ENCODE peak calls at places on chromosomes 1 and 21, in seven cellular contexts. One of them, this sample, is unnamed. For H3K4me1, the result is how much of the 10 kb centered on the place peaks cover.

GRCh38 chr1:33943978-33944377 is 80.1 kb downstream of the HMGB4 start:
- DNase-seq in mucosa of descending colon: no peak
- DNase-seq in BE2C: no peak
- DNase-seq in tibial nerve: no peak
- DNase-seq in heart left ventricle: no peak
- DNase-seq in neuronal stem cell: no peak
- DNase-seq in suprapubic skin: no peak
- DNase-seq in this sample: no peak

GRCh38 chr1:158691907-158692306 is 5.4 kb upstream of the SPTA1 start:
- DNase-seq in suprapubic skin: no peak
- DNase-seq in tibial nerve: no peak
- DNase-seq in neuronal stem cell: no peak
- DNase-seq in BE2C: no peak
- DNase-seq in heart left ventricle: no peak
- DNase-seq in mucosa of descending colon: no peak
- DNase-seq in this sample: no peak

GRCh38 chr21:31576428-31576827 is 83.1 kb upstream of the SOD1 start:
- DNase-seq in heart left ventricle: no peak
- DNase-seq in BE2C: peak
- DNase-seq in mucosa of descending colon: no peak
- DNase-seq in tibial nerve: no peak
- DNase-seq in suprapubic skin: no peak
- DNase-seq in neuronal stem cell: no peak
- DNase-seq in this sample: peak

GRCh38 chr1:196380311-196380710 is 227.9 kb downstream of the KCNT2 start:
- DNase-seq in BE2C: no peak
- DNase-seq in mucosa of descending colon: no peak
- DNase-seq in tibial nerve: no peak
- DNase-seq in suprapubic skin: no peak
- DNase-seq in heart left ventricle: no peak
- DNase-seq in neuronal stem cell: no peak
- DNase-seq in this sample: no peak

GRCh38 chr21:33112151-33112550 is 42.2 kb downstream of the OLIG1 start:
- DNase-seq in heart left ventricle: no peak
- DNase-seq in neuronal stem cell: no peak
- DNase-seq in tibial nerve: no peak
- DNase-seq in suprapubic skin: no peak
- DNase-seq in mucosa of descending colon: no peak
- DNase-seq in BE2C: no peak
- DNase-seq in this sample: no peak

GRCh38 chr1:8873506-8874229 is 4.8 kb downstream of the ENO1 start:
- DNase-seq in BE2C: peak
- DNase-seq in mucosa of descending colon: peak
- DNase-seq in heart left ventricle: peak
- DNase-seq in tibial nerve: peak
- DNase-seq in neuronal stem cell: no peak
- DNase-seq in suprapubic skin: peak
- DNase-seq in this sample: peak

GRCh38 chr1:42146916-42147320 is 6.3 kb upstream of the GUCA2B start:
- DNase-seq in suprapubic skin: no peak
- DNase-seq in tibial nerve: peak
- DNase-seq in neuronal stem cell: peak
- DNase-seq in BE2C: peak
- DNase-seq in heart left ventricle: peak
- DNase-seq in mucosa of descending colon: peak
- DNase-seq in this sample: peak

GRCh38 chr1:228646717-228647522 is 88.4 kb upstream of the RHOU start:
- DNase-seq in BE2C: peak
- DNase-seq in tibial nerve: peak
- DNase-seq in heart left ventricle: peak
- DNase-seq in mucosa of descending colon: peak
- DNase-seq in neuronal stem cell: peak
- DNase-seq in suprapubic skin: no peak
- DNase-seq in this sample: peak

GRCh38 chr1:71088645-71089287 is 7.9 kb upstream of the ZRANB2 start:
- DNase-seq in neuronal stem cell: no peak
- DNase-seq in suprapubic skin: no peak
- DNase-seq in heart left ventricle: no peak
- DNase-seq in BE2C: no peak
- DNase-seq in mucosa of descending colon: peak
- DNase-seq in tibial nerve: no peak
- DNase-seq in this sample: no peak

GRCh38 chr1:199956005-199956404 is 71.5 kb upstream of the NR5A2 start:
- DNase-seq in BE2C: no peak
- DNase-seq in suprapubic skin: no peak
- DNase-seq in mucosa of descending colon: peak
- DNase-seq in neuronal stem cell: no peak
- DNase-seq in tibial nerve: no peak
- DNase-seq in heart left ventricle: no peak
- DNase-seq in this sample: no peak

GRCh38 chr1:233364695-233365539 is 37.4 kb downstream of the MAP3K21 start:
- DNase-seq in heart left ventricle: no peak
- DNase-seq in neuronal stem cell: peak
- DNase-seq in BE2C: no peak
- DNase-seq in mucosa of descending colon: no peak
- DNase-seq in suprapubic skin: no peak
- DNase-seq in tibial nerve: no peak
- DNase-seq in this sample: peak

GRCh38 chr1:177779325-177779965 is 190.4 kb downstream of the SEC16B start:
- DNase-seq in BE2C: no peak
- DNase-seq in suprapubic skin: no peak
- DNase-seq in heart left ventricle: no peak
- DNase-seq in mucosa of descending colon: no peak
- DNase-seq in neuronal stem cell: no peak
- DNase-seq in tibial nerve: no peak
- DNase-seq in this sample: peak

GRCh38 chr1:80047791-80048190 is 1041.3 kb upstream of the ADGRL4 start:
- DNase-seq in BE2C: no peak
- DNase-seq in heart left ventricle: no peak
- DNase-seq in neuronal stem cell: no peak
- DNase-seq in suprapubic skin: no peak
- DNase-seq in mucosa of descending colon: no peak
- DNase-seq in tibial nerve: no peak
- DNase-seq in this sample: peak

GRCh38 chr21:16076465-16076864 is 346.7 kb downstream of the USP25 start:
- DNase-seq in mucosa of descending colon: no peak
- DNase-seq in neuronal stem cell: no peak
- DNase-seq in tibial nerve: no peak
- DNase-seq in BE2C: no peak
- DNase-seq in heart left ventricle: no peak
- DNase-seq in suprapubic skin: no peak
- DNase-seq in this sample: no peak

GRCh38 chr1:119160851-119161250 is 20.4 kb upstream of the WARS2 start:
- DNase-seq in neuronal stem cell: no peak
- DNase-seq in tibial nerve: no peak
- DNase-seq in heart left ventricle: no peak
- DNase-seq in mucosa of descending colon: no peak
- DNase-seq in BE2C: no peak
- DNase-seq in suprapubic skin: no peak
- DNase-seq in this sample: no peak

GRCh38 chr1:217617120-217617519 is 13.8 kb downstream of the GPATCH2 start:
- DNase-seq in BE2C: no peak
- DNase-seq in mucosa of descending colon: no peak
- DNase-seq in tibial nerve: no peak
- DNase-seq in heart left ventricle: no peak
- DNase-seq in neuronal stem cell: no peak
- DNase-seq in suprapubic skin: no peak
- DNase-seq in this sample: no peak

GRCh38 chr1:54506594-54506993 is 41.4 kb upstream of the ACOT11 start:
- DNase-seq in BE2C: no peak
- DNase-seq in heart left ventricle: no peak
- DNase-seq in mucosa of descending colon: no peak
- DNase-seq in suprapubic skin: no peak
- DNase-seq in neuronal stem cell: no peak
- DNase-seq in tibial nerve: no peak
- DNase-seq in this sample: no peak

GRCh38 chr1:168050307-168050706 is 86.4 kb downstream of the GPR161 start:
- DNase-seq in suprapubic skin: no peak
- DNase-seq in BE2C: no peak
- DNase-seq in neuronal stem cell: no peak
- DNase-seq in tibial nerve: no peak
- DNase-seq in mucosa of descending colon: no peak
- DNase-seq in heart left ventricle: no peak
- DNase-seq in this sample: peak
- H3K4me1 ChIP-seq in suprapubic skin: under half
- H3K4me1 ChIP-seq in BE2C: under half
- H3K4me1 ChIP-seq in neuronal stem cell: under half
- H3K4me1 ChIP-seq in tibial nerve: under half
- H3K4me1 ChIP-seq in mucosa of descending colon: under half
- H3K4me1 ChIP-seq in heart left ventricle: under half
- H3K4me1 ChIP-seq in this sample: under half

GRCh38 chr1:10760566-10761502 is 35.6 kb downstream of the CASZ1 start:
- DNase-seq in BE2C: no peak
- DNase-seq in neuronal stem cell: no peak
- DNase-seq in mucosa of descending colon: no peak
- DNase-seq in heart left ventricle: no peak
- DNase-seq in suprapubic skin: no peak
- DNase-seq in tibial nerve: no peak
- DNase-seq in this sample: no peak

GRCh38 chr1:10759413-10760200 is 36.8 kb downstream of the CASZ1 start:
- DNase-seq in heart left ventricle: no peak
- DNase-seq in suprapubic skin: no peak
- DNase-seq in tibial nerve: no peak
- DNase-seq in mucosa of descending colon: peak
- DNase-seq in BE2C: no peak
- DNase-seq in neuronal stem cell: no peak
- DNase-seq in this sample: no peak

GRCh38 chr1:10762153-10762523 is 34.3 kb downstream of the CASZ1 start:
- DNase-seq in neuronal stem cell: no peak
- DNase-seq in mucosa of descending colon: no peak
- DNase-seq in tibial nerve: no peak
- DNase-seq in suprapubic skin: no peak
- DNase-seq in BE2C: no peak
- DNase-seq in heart left ventricle: no peak
- DNase-seq in this sample: no peak

GRCh38 chr1:10762875-10763274 is 33.6 kb downstream of the CASZ1 start:
- DNase-seq in tibial nerve: no peak
- DNase-seq in neuronal stem cell: no peak
- DNase-seq in BE2C: no peak
- DNase-seq in heart left ventricle: no peak
- DNase-seq in mucosa of descending colon: no peak
- DNase-seq in suprapubic skin: no peak
- DNase-seq in this sample: no peak

DNA sequence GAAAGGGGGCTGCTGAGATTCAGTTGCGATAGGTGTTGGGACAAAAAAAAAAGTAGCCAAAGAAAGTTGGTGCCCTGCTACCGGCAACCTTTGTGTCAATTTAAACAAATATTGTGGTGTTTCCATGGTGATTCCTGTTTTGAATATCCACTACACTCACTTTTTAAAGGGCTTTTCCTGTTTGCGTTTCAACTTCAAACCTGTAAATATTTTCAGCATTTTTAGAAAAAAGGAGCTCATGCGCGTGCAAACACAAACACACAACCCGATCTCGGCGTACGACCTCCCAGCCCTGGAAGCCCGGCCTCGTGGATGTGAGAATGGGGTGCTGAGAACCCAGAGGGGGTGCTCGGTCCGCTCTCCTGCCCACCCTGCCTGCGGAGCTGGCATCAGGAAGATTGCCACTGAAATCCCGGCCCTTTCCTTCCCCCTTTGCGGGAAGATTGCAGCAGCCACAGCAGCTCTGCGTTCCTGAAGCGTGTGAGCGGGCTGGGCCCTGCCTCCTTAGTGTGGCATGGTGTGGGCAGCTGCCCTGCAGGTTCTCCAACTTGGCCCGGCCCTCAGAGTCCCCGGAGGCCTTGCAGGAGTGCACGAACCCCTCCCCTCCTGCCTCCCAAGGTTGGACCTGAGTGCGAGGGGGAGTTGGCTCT is 34.8 kb downstream of the CASZ1 start:
- DNase-seq in suprapubic skin: no peak
- DNase-seq in tibial nerve: no peak
- DNase-seq in BE2C: no peak
- DNase-seq in heart left ventricle: no peak
- DNase-seq in mucosa of descending colon: peak
- DNase-seq in neuronal stem cell: no peak
- DNase-seq in this sample: no peak
- H3K4me1 ChIP-seq in suprapubic skin: half or more
- H3K4me1 ChIP-seq in tibial nerve: under half
- H3K4me1 ChIP-seq in BE2C: under half
- H3K4me1 ChIP-seq in heart left ventricle: under half
- H3K4me1 ChIP-seq in mucosa of descending colon: half or more
- H3K4me1 ChIP-seq in neuronal stem cell: under half
- H3K4me1 ChIP-seq in this sample: under half

DNA sequence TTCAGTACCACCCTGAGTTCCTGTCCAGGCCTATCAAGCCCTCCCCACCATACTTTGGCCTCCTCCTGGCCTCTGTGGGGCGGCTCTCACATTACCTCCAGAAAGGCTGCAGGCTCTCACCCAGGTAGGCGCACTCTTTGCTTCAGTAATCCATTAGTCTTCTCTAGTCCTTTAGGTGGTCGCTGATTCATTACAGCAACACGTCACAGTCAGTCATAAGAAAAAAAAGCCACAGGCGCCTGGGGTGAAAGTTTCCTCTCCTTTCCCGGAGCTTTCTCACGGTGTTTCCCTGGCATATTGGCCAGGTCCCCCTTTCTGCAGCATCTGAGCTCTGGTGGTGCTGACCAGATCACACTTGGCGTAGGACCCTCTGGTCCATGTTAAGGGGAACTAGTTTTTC is 12.1 kb downstream of the SLFNL1 start:
- DNase-seq in tibial nerve: no peak
- DNase-seq in BE2C: no peak
- DNase-seq in heart left ventricle: no peak
- DNase-seq in suprapubic skin: no peak
- DNase-seq in mucosa of descending colon: no peak
- DNase-seq in neuronal stem cell: no peak
- DNase-seq in this sample: no peak
- H3K4me1 ChIP-seq in tibial nerve: under half
- H3K4me1 ChIP-seq in BE2C: under half
- H3K4me1 ChIP-seq in heart left ventricle: under half
- H3K4me1 ChIP-seq in suprapubic skin: under half
- H3K4me1 ChIP-seq in mucosa of descending colon: under half
- H3K4me1 ChIP-seq in neuronal stem cell: under half
- H3K4me1 ChIP-seq in this sample: under half

GRCh38 chr1:46301406-46302090 is 1.9 kb downstream of the LRRC41 start:
- DNase-seq in suprapubic skin: peak
- DNase-seq in mucosa of descending colon: no peak
- DNase-seq in heart left ventricle: peak
- DNase-seq in BE2C: peak
- DNase-seq in neuronal stem cell: peak
- DNase-seq in tibial nerve: peak
- DNase-seq in this sample: peak
- H3K4me1 ChIP-seq in suprapubic skin: under half
- H3K4me1 ChIP-seq in mucosa of descending colon: under half
- H3K4me1 ChIP-seq in heart left ventricle: under half
- H3K4me1 ChIP-seq in BE2C: under half
- H3K4me1 ChIP-seq in neuronal stem cell: under half
- H3K4me1 ChIP-seq in tibial nerve: under half
- H3K4me1 ChIP-seq in this sample: under half